ENCODE peak calls at places on chromosomes 12 and 14, in five cellular contexts. X, K, D, J and E are unnamed samples.

GRCh38 chr12:19434538-19434937 is 4.8 kb upstream of the AEBP2 start:
- DNase-seq in X (no peak), K (no peak), J (no peak), D (no peak), E (no peak)

GRCh38 chr12:39375206-39375808 is 67.6 kb downstream of the KIF21A start:
- DNase-seq in X (no peak), K (no peak), J (no peak), D (peak; percentile 57), E (no peak)

GRCh38 chr14:55938249-55938791 is 179.9 kb upstream of the PELI2 start:
- DNase-seq in X (peak; percentile 56), J (peak; percentile 58), D (no peak), K (no peak), E (no peak)

GRCh38 chr14:55518391-55518790 is 61.6 kb upstream of the KTN1 start:
- DNase-seq in J (no peak), X (no peak), D (no peak), K (no peak), E (no peak)

GRCh38 chr14:77111021-77111420 is 13.0 kb downstream of the CIPC start:
- DNase-seq in X (no peak), K (peak; percentile 47), D (peak; percentile 92), J (peak; percentile 77), E (no peak)

GRCh38 chr12:24795699-24796385 is 153.1 kb downstream of the BCAT1 start:
- DNase-seq in X (no peak), K (no peak), J (no peak), D (no peak), E (no peak)

GRCh38 chr14:52951730-52952481 is 1.1 kb upstream of the FERMT2 start:
- DNase-seq in K (no peak), J (peak; percentile 43), X (peak; percentile 87), D (peak; percentile 83), E (no peak)

GRCh38 chr14:34750670-34751069 is 36.3 kb upstream of the CFL2 start:
- DNase-seq in X (no peak), D (no peak), K (no peak), J (no peak), E (no peak)

GRCh38 chr14:75825147-75825592 is 156.6 kb downstream of the TGFB3 start:
- DNase-seq in X (no peak), J (no peak), K (no peak), D (no peak), E (no peak)

GRCh38 chr14:99793213-99794155 is at the start of gene EML1:
- DNase-seq in K (peak; percentile 90), X (peak; percentile 80), J (peak; percentile 83), D (peak; percentile 88), E (peak; percentile 84)

GRCh38 chr12:29612912-29613311 is 115.4 kb upstream of the OVCH1 start:
- DNase-seq in J (no peak), D (no peak), K (no peak), X (peak; percentile 18), E (no peak)

GRCh38 chr14:92850492-92850891 is 56.4 kb downstream of the GOLGA5 start:
- DNase-seq in X (no peak), D (no peak), K (no peak), J (no peak), E (no peak)

GRCh38 chr12:3972576-3972975 is 99.4 kb upstream of the PARP11 start:
- DNase-seq in J (no peak), X (no peak), D (no peak), K (no peak), E (peak; percentile 31)

GRCh38 chr14:77315115-77315944 is 5.4 kb downstream of the POMT2 start:
- DNase-seq in D (no peak), K (no peak), X (no peak), J (no peak), E (no peak)

GRCh38 chr12:59431266-59431665 is 164.6 kb upstream of the SLC16A7 start:
- DNase-seq in K (no peak), X (peak; percentile 35), D (peak; percentile 21), J (no peak), E (no peak)

GRCh38 chr12:7869137-7869536 is 3.6 kb downstream of the SLC2A14 start:
- DNase-seq in J (no peak), K (no peak), D (no peak), X (peak; percentile 12), E (no peak)

GRCh38 chr14:101564444-101564776 is 3.1 kb downstream of the DIO3 start:
- DNase-seq in J (no peak), X (no peak), K (no peak), D (no peak), E (no peak)

GRCh38 chr12:5391638-5392037 is 40.3 kb upstream of the NTF3 start:
- DNase-seq in J (no peak), K (no peak), X (no peak), D (no peak), E (no peak)

GRCh38 chr12:116123511-116124258 is 153.8 kb downstream of the MED13L start:
- DNase-seq in K (no peak), J (no peak), X (peak; percentile 76), D (no peak), E (no peak)

GRCh38 chr14:99724196-99724891 is 40.2 kb downstream of the CYP46A1 start:
- DNase-seq in J (no peak), D (no peak), X (no peak), K (peak; percentile 29), E (peak; percentile 49)

GRCh38 chr14:105602799-105603763 is 76.7 kb downstream of the TMEM121 start:
- DNase-seq in K (no peak), X (no peak), D (no peak), J (no peak), E (peak; percentile 59)

GRCh38 chr12:72586456-72586855 is 314.3 kb downstream of the TRHDE start:
- DNase-seq in X (no peak), D (peak; percentile 6), J (no peak), K (no peak), E (no peak)

GRCh38 chr12:44876554-44877275 is 600 bp upstream of the NELL2 start:
- DNase-seq in X (peak; percentile 17), K (no peak), J (no peak), D (peak; percentile 90), E (no peak)

GRCh38 chr12:102300824-102301461 is 103.3 kb upstream of the PMCH start:
- DNase-seq in X (peak; percentile 35), J (no peak), K (no peak), D (peak; percentile 79), E (no peak)

GRCh38 chr12:52846356-52846970 is 2.3 kb downstream of the KRT78 start:
- DNase-seq in X (no peak), K (no peak), J (no peak), D (no peak), E (no peak)

GRCh38 chr12:5032821-5033220 is 10.9 kb upstream of the KCNA5 start:
- DNase-seq in K (no peak), X (no peak), D (no peak), J (no peak), E (no peak)

GRCh38 chr14:69985456-69985855 is 106.2 kb downstream of the SMOC1 start:
- DNase-seq in J (no peak), X (no peak), D (no peak), K (no peak), E (no peak)

GRCh38 chr12:93317227-93317626 is 60.5 kb upstream of the NUDT4 start:
- DNase-seq in K (no peak), J (no peak), X (peak; percentile 52), D (no peak), E (no peak)

GRCh38 chr14:57492859-57493258 is 798 bp downstream of the CCDC198 start:
- DNase-seq in J (no peak), K (no peak), D (no peak), X (peak; percentile 73), E (no peak)

GRCh38 chr12:11840350-11840749 is 190.9 kb downstream of the ETV6 start:
- DNase-seq in X (no peak), J (no peak), D (no peak), K (no peak), E (no peak)

GRCh38 chr12:46373303-46374182 is 970 bp upstream of the SLC38A2 start:
- DNase-seq in K (peak; percentile 75), D (peak; percentile 79), J (peak; percentile 51), X (peak; percentile 42), E (peak; percentile 85)

GRCh38 chr12:69744109-69744508 is 5.4 kb downstream of the RAB3IP start:
- DNase-seq in J (no peak), X (no peak), D (no peak), K (no peak), E (no peak)

GRCh38 chr12:67625004-67625403 is 23.5 kb upstream of the DYRK2 start:
- DNase-seq in X (no peak), D (no peak), J (no peak), K (no peak), E (no peak)

GRCh38 chr12:67621926-67622325 is 26.6 kb upstream of the DYRK2 start:
- DNase-seq in K (no peak), D (no peak), X (no peak), J (no peak), E (no peak)

GRCh38 chr12:67623259-67623658 is 25.3 kb upstream of the DYRK2 start:
- DNase-seq in K (no peak), J (no peak), D (no peak), X (no peak), E (no peak)

GRCh38 chr12:67626156-67626555 is 22.4 kb upstream of the DYRK2 start:
- DNase-seq in K (no peak), X (no peak), D (no peak), J (no peak), E (no peak)

GRCh38 chr12:67624355-67624754 is 24.2 kb upstream of the DYRK2 start:
- DNase-seq in J (no peak), D (peak; percentile 35), K (no peak), X (no peak), E (no peak)
- TF ChIP-seq CTCF in J (no peak), D (peak; percentile 43), K (no peak), X (peak; percentile 41), E (no peak)

GRCh38 chr12:32679910-32680217 is 763 bp downstream of the DNM1L start:
- DNase-seq in X (no peak), K (no peak), D (no peak), J (no peak), E (no peak)

GRCh38 chr12:32686340-32686739 is 7.2 kb downstream of the DNM1L start:
- DNase-seq in J (no peak), K (no peak), X (no peak), D (no peak), E (no peak)

GRCh38 chr12:32679091-32679909 is at the start of gene DNM1L:
- DNase-seq in X (peak; percentile 93), D (peak; percentile 99), J (peak; percentile 94), K (peak; percentile 94), E (peak; percentile 96)

GRCh38 chr12:32680787-32681186 is 1.7 kb downstream of the DNM1L start:
- DNase-seq in D (no peak), X (no peak), J (no peak), K (no peak), E (no peak)

GRCh38 chr12:32681272-32681671 is 2.2 kb downstream of the DNM1L start:
- DNase-seq in K (no peak), D (no peak), X (no peak), J (no peak), E (no peak)
- H3K4me3 ChIP-seq in K (no peak overlapping the region), D (peak overlapping the region; percentile 95), X (peak overlapping the region; percentile 88), J (no peak overlapping the region), E (no peak overlapping the region)

GRCh38 chr14:88437659-88438058 is 52.2 kb downstream of the SPATA7 start:
- DNase-seq in J (no peak), D (no peak), X (peak; percentile 25), K (no peak), E (no peak)
- TF ChIP-seq CTCF in J (no peak), D (peak; percentile 54), X (peak; percentile 74), K (no peak), E (no peak)

DNA sequence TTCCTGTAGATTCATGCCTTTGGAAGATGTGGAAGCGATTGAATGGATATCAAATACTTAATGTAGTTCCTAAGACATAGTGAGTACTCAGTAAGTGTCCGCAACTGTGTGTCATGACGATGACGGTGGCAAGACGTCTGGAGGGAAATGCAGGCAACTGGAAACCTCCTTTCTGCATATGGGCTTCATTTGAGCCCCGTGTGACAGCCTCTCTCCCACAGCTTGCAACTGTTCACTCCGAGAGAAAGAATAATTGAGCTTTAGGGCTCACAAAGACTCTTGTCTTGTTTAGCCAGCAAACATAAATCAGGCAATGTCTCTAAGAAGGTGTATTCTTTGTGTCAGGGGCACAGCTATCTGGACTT is 7.0 kb downstream of the CFAP251 start:
- DNase-seq in K (no peak), X (no peak), J (no peak), D (no peak), E (no peak)
- H3K4me3 ChIP-seq in K (peak overlapping the region; percentile 5), X (no peak overlapping the region), J (no peak overlapping the region), D (peak overlapping the region; percentile 22), E (no peak overlapping the region)